ENCODE peak calls at places on chromosomes 1 and 21, in eight cellular contexts. K is right atrium auricular region, X is adrenal gland, D is AG04450, I is neural crest cell, U is heart left ventricle, P is thyroid gland, C is endothelial cell. V is an unnamed sample.

GRCh38 chr1:202134645-202135172 is 9.8 kb downstream of the ARL8A start:
- DNase-seq in K (no peak), X (peak), D (no peak), I (no peak), U (no peak), P (peak), C (no peak), V (no peak)

GRCh38 chr1:68506386-68506785 is 9.5 kb upstream of the DEPDC1 start:
- DNase-seq in K (no peak), X (no peak), D (no peak), I (no peak), U (no peak), P (peak), C (no peak), V (no peak)

GRCh38 chr1:63713627-63714481 is 60.0 kb upstream of the ROR1 start:
- DNase-seq in K (peak), X (no peak), D (peak), I (no peak), U (peak), P (no peak), C (no peak), V (no peak)

GRCh38 chr21:31446206-31446900 is 102.3 kb upstream of the TIAM1 start:
- DNase-seq in K (no peak), X (no peak), D (no peak), I (no peak), U (no peak), P (no peak), C (no peak), V (no peak)

GRCh38 chr1:16138772-16139221 is 17.1 kb downstream of the EPHA2 start:
- DNase-seq in K (no peak), X (peak), D (no peak), I (no peak), U (peak), P (no peak), C (peak), V (no peak)

GRCh38 chr1:59199734-59200376 is 97.0 kb upstream of the FGGY start:
- DNase-seq in K (no peak), X (no peak), D (no peak), I (no peak), U (no peak), P (no peak), C (no peak), V (no peak)

GRCh38 chr1:198970919-198971318 is 332.1 kb downstream of the PTPRC start:
- DNase-seq in K (no peak), X (no peak), D (no peak), I (no peak), U (no peak), P (no peak), C (no peak), V (no peak)

GRCh38 chr21:42245348-42246185 is 26.6 kb downstream of the ABCG1 start:
- DNase-seq in K (no peak), X (peak), D (no peak), I (no peak), U (no peak), P (no peak), C (no peak), V (peak)

GRCh38 chr1:56958526-56958925 is 7.3 kb downstream of the C8B start:
- DNase-seq in K (no peak), X (no peak), D (no peak), I (no peak), U (no peak), P (no peak), C (no peak), V (no peak)

GRCh38 chr1:86068126-86068805 is 88.3 kb downstream of the COL24A1 start:
- DNase-seq in K (no peak), X (no peak), D (no peak), I (no peak), U (no peak), P (no peak), C (no peak), V (no peak)

GRCh38 chr1:201859424-201859823 is 29.3 kb upstream of the SHISA4 start:
- DNase-seq in K (no peak), X (no peak), D (no peak), I (no peak), U (no peak), P (no peak), C (no peak), V (no peak)

DNA sequence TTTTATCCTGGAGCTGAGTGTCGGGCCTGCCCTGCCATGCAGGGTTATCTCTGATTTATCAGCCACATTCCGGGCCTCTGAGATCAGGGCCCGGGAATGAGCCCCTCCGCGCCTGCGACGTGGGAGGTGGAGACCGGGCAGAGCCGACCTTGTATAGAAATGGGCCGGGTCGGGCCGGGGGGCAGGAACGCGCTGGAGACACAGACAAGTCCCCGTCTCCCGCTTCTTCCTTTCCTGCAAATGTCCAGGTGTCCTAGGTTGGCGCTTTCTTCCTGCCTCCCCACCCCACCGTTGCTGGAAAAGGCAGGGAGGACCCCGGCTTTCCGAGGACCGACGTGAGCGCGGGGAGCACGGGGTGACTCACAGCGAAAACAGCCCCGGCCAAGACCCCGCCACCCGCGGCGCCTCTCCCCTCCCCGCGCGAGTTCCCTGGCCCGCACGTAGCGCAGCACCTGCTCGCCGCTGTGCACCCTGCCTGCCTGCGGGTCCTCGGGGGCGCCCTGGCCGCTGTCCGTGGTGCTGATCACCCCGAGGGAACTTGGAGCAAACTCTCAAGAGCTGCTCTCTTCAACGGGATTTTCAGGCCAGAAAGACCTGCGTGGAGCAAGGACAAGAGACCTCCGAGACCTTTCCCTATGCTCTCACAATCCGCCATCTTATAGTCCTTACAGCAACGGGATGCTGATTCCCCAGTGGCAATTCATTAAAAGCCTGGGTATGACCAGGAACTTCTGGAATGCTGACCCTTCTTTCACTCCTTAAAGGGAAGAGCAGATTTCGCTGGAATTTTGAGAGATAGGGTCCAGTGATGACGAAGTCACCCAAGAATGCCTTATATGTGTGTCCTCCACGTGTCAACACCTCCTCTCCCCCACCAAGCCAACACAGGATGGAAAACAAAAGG is 475 bp upstream of the NPPB start:
- DNase-seq in K (no peak), X (peak), D (no peak), I (peak), U (peak), P (peak), C (peak), V (peak)
- TF ChIP-seq CTCF in K (no peak), X (no peak), D (peak), I (peak), U (no peak), P (no peak), C (no peak), V (peak)

GRCh38 chr1:150479927-150480352 is 7.3 kb upstream of the TARS2 start:
- DNase-seq in K (no peak), X (no peak), D (no peak), I (no peak), U (no peak), P (no peak), C (no peak), V (no peak)

GRCh38 chr1:150484431-150484830 is 2.8 kb upstream of the TARS2 start:
- DNase-seq in K (no peak), X (no peak), D (no peak), I (no peak), U (no peak), P (no peak), C (no peak), V (no peak)

GRCh38 chr1:150487763-150488115 is 520 bp downstream of the TARS2 start:
- DNase-seq in K (no peak), X (no peak), D (no peak), I (no peak), U (no peak), P (no peak), C (no peak), V (no peak)

GRCh38 chr1:150486966-150487762 is at the start of gene TARS2:
- DNase-seq in K (peak), X (peak), D (peak), I (peak), U (peak), P (peak), C (peak), V (peak)

DNA sequence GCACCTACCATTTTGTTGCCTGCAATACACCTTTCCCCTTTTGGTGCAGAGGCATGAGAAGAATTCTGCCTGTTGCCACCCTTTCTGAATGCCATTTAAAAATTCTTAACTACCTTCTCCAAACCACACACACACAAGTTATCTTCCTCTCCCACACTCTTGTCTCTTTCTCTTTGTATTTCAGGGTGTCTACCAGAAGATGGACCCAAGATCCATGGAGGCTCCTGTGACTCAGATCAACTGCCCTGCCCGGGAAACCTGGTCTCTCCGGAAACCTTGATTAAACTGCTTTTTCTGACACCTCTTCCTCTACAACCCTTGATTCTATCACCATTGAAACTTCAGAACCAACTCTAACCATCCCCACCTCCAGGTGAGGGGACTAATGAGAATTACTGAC is 2.4 kb upstream of the TARS2 start:
- DNase-seq in K (no peak), X (no peak), D (no peak), I (no peak), U (no peak), P (no peak), C (no peak), V (no peak)
- TF ChIP-seq CTCF in K (no peak), X (no peak), D (peak), I (no peak), U (no peak), P (no peak), C (no peak), V (no peak)

DNA sequence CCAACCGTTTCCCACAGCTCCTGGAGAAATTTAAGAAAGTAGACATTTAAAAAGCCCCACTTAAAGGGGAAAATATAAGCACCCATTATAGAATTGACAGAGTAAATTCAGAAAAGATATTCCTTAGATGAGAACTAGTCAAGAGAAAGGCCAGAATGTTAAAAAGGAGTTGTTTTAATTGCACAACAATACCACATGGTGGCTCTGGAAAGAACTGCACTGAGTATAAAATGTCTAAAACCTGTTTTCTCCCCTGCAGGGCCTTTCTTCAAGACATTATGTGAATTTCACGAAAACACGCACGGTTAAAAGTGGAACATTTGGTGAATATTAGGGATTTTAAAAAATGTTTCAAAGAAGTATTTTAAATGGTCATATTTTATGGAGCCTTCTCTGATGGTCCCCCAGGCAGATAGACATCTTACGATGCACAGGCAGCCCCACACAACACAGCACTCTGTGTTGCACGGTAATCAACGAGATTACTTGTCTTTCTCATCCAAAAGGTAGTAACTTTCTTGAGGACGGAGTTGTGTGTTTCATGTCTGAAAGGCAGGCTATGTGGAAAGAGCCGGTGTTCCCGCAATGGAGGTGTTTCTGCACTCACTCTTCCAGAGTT is 101.9 kb downstream of the PRRX1 start:
- DNase-seq in K (no peak), X (no peak), D (peak), I (no peak), U (no peak), P (no peak), C (no peak), V (no peak)
- TF ChIP-seq CTCF in K (peak), X (peak), D (peak), I (peak), U (peak), P (peak), C (peak), V (peak)

DNA sequence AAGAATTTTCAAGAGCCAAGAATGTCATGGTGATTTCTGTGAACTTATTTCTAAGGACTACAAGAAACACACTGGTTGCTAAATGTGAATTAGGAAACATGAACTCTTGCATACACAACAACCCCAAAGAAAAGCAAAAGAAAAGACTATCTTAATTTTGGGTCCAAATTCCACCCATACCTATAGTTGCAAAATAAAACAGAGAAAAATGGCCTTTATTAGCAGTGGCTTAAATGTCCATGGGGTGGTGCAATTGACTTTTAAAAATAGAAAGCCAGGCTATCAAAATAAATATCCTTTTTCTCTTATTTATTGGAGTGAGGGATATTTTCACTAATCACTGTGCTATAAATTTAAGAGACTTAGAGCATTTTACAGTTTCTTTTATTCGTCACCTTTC is 80.9 kb upstream of the DPYD start:
- DNase-seq in K (no peak), X (no peak), D (no peak), I (no peak), U (no peak), P (no peak), C (no peak), V (no peak)
- TF ChIP-seq CTCF in K (no peak), X (no peak), D (peak), I (no peak), U (no peak), P (no peak), C (no peak), V (no peak)